ENCODE peak calls at places on chromosomes 12 and 14, in six cellular contexts. T is PC-3, K is HepG2, W is fibroblast of lung, M is neural progenitor cell, C is GM23248. O is an unnamed sample.

GRCh38 chr12:127723236-127723635 is 543.7 kb upstream of the TMEM132C start:
- DNase-seq in T (no peak), K (no peak), W (no peak), M (no peak), C (no peak), O (no peak)

GRCh38 chr14:75604979-75605825 is 26.8 kb downstream of the FLVCR2 start:
- DNase-seq in T (no peak), K (no peak), W (peak; percentile 15), M (no peak), C (no peak), O (no peak)

GRCh38 chr14:44428239-44428924 is 78.7 kb downstream of the FSCB start:
- DNase-seq in T (no peak), K (no peak), W (no peak), M (no peak), C (no peak), O (no peak)

GRCh38 chr12:85673921-85674420 is 162.2 kb downstream of the RASSF9 start:
- DNase-seq in T (no peak), K (no peak), W (no peak), M (no peak), C (no peak), O (no peak)

GRCh38 chr14:68111733-68112270 is 292.2 kb downstream of the RAD51B start:
- DNase-seq in T (peak; percentile 14), K (no peak), W (no peak), M (no peak), C (no peak), O (no peak)

GRCh38 chr14:79369359-79370332 is 841.7 kb downstream of the DIO2 start:
- DNase-seq in T (peak; percentile 90), K (no peak), W (peak; percentile 99), M (no peak), C (peak; percentile 56), O (peak; percentile 5)

GRCh38 chr12:3342051-3342450 is 149.0 kb upstream of the PRMT8 start:
- DNase-seq in T (peak; percentile 23), K (no peak), W (peak; percentile 40), M (peak; percentile 88), C (peak; percentile 45), O (no peak)

GRCh38 chr12:121326996-121327674 is 25.1 kb downstream of the ANAPC5 start:
- DNase-seq in T (no peak), K (no peak), W (no peak), M (no peak), C (no peak), O (no peak)

DNA sequence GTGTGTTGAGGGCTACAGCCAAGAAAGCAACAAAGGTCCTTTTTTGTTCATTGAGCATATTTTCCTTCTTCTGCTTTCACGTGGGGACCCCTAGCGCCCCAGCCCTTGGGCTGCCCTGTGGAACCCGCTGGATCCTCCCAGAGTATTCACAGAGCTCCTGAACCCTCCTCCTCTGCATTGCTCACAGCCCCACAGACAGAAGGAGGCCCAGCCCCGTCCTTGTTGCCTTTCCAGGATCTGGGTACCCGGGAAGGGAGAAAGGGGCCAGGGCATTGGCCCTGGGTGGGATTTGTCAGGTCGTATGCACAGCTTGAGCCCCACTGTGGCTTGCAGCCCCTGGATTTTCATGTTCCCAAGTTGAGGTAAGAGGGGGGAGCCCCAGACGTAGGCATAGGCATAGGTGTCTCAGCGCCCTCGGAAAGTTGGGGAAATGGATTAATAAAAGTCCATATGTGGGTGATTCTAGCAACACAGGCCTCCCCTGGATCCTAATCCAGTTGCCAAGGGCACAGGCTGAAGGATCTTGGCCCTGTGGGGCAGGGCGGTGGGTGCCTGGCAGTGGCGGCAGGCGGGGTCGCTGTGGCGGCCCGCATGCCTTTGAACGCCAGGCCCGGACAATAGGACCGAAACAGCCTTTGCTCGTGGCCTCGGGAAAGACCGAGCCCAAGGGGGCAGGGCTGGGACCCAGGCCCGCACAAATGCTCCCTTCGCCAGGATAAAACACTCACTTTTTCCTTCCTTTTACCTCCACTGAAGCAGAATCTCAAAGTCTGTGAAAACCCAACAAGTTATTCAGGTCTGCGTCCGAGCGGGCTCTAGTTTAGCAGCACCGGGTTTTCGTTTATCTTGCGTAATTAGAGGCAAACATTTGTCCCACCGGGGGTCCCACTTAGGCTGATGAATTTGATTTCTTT is 3.0 kb upstream of the HOXC10 start:
- DNase-seq in T (no peak), K (no peak), W (no peak), M (no peak), C (no peak), O (no peak)
- TF ChIP-seq EZH2 in T (no peak), K (no peak), W (peak; percentile 67), M (peak; percentile 90), C (no peak), O (no peak)

DNA sequence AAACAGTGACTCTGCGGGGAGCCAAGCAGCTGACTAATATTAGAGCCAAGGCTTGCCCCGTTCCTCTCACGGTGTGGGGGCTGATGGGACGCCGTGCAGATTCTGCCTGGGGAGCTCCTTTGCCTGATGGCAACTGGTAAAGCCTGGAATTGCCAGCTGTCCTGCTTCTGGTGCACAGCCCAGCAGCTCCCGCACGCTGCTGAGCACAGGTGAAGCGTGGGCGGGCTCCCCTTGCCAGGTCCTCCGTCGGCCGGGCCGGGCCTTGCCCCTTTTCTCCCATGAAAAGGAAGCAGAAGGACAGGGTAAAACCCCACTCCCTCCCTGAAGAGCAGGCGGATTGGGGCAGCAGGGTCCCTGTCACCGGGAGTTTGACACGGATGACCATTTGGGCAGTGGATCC is 79.0 kb downstream of the WDR20 start:
- DNase-seq in T (no peak), K (no peak), W (no peak), M (no peak), C (no peak), O (no peak)
- H3K4me1 ChIP-seq in T (peaks cover 48% of the 10 kb centered on the region), K (no peaks in the 10 kb centered on the region), W (peaks cover 3% of the 10 kb centered on the region), M (peaks cover 16% of the 10 kb centered on the region), C (peaks cover 25% of the 10 kb centered on the region), O (peaks cover 19% of the 10 kb centered on the region)

GRCh38 chr14:23076785-23077408 is 18.0 kb downstream of the ACIN1 start:
- DNase-seq in T (peak; percentile 62), K (peak; percentile 68), W (peak; percentile 58), M (peak; percentile 52), C (peak; percentile 59), O (no peak)
- H3K9ac ChIP-seq in T (no peak overlapping the region), K (no peak overlapping the region), W (no peak overlapping the region), M (no peak overlapping the region), C (peak overlapping the region; percentile 79), O (no peak overlapping the region)

GRCh38 chr12:49295087-49296001 is at the start of gene PRPH:
- DNase-seq in T (no peak), K (no peak), W (no peak), M (peak; percentile 65), C (peak; percentile 32), O (no peak)
- TF ChIP-seq EZH2 in T (no peak), K (no peak), W (no peak), M (peak; percentile 93), C (peak; percentile 79), O (no peak)

GRCh38 chr14:102570334-102570995 is 22.0 kb upstream of the RCOR1 start:
- DNase-seq in T (no peak), K (peak; percentile 79), W (no peak), M (no peak), C (no peak), O (no peak)
- H3K4me1 ChIP-seq in T (peaks cover 12% of the 10 kb centered on the region), K (peaks cover 92% of the 10 kb centered on the region), W (no peaks in the 10 kb centered on the region), M (peaks cover 10% of the 10 kb centered on the region), C (no peaks in the 10 kb centered on the region), O (peaks cover 11% of the 10 kb centered on the region)

GRCh38 chr12:6921996-6922935 is 5.5 kb upstream of the ATN1 start:
- DNase-seq in T (no peak), K (no peak), W (no peak), M (no peak), C (no peak), O (peak; percentile 65)
- H3K9ac ChIP-seq in T (no peak overlapping the region), K (no peak overlapping the region), W (no peak overlapping the region), M (no peak overlapping the region), C (no peak overlapping the region), O (no peak overlapping the region)

GRCh38 chr14:103223818-103224352 is 100.6 kb downstream of the TNFAIP2 start:
- DNase-seq in T (no peak), K (no peak), W (no peak), M (no peak), C (no peak), O (no peak)

GRCh38 chr14:103220134-103220981 is 97.1 kb downstream of the TNFAIP2 start:
- DNase-seq in T (no peak), K (no peak), W (no peak), M (peak; percentile 64), C (peak; percentile 40), O (no peak)

GRCh38 chr14:103221781-103222358 is 98.6 kb downstream of the TNFAIP2 start:
- DNase-seq in T (no peak), K (no peak), W (no peak), M (no peak), C (no peak), O (no peak)

GRCh38 chr14:103217538-103217937 is 94.3 kb downstream of the TNFAIP2 start:
- DNase-seq in T (no peak), K (no peak), W (no peak), M (no peak), C (no peak), O (no peak)

GRCh38 chr14:103220982-103221641 is 97.9 kb downstream of the TNFAIP2 start:
- DNase-seq in T (no peak), K (no peak), W (no peak), M (no peak), C (no peak), O (no peak)
- TF ChIP-seq EZH2 in T (no peak), K (no peak), W (no peak), M (no peak), C (no peak), O (peak; percentile 17)

DNA sequence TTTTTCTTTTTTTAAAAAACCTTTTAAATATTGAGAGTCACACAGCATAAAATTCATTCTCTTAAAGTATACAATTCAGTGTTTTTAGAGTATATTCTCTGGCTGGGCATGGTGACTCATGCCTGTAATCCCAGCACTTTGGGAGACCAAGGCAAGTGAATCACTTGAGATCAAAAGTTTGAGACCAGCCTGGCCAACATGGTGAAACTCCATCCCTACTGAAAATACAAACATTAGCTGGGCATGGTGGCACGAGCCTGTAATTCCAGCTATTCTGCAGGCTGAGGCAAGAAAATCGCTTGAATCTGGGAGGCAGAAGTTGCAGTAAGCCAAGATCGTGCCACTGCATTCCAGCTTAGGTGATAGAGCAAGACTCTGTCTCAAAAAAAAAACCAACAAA is 68.4 kb upstream of the BCAT1 start:
- DNase-seq in T (no peak), K (no peak), W (no peak), M (no peak), C (no peak), O (peak; percentile 54)
- H3K4me1 ChIP-seq in T (no peaks in the 10 kb centered on the region), K (no peaks in the 10 kb centered on the region), W (no peaks in the 10 kb centered on the region), M (no peaks in the 10 kb centered on the region), C (no peaks in the 10 kb centered on the region), O (no peaks in the 10 kb centered on the region)

O was measured in mammary epithelial cell.